ENCODE peak calls at places on chromosomes 5 and 9, in five cellular contexts. A, H, Y, M and F are unnamed samples.

GRCh38 chr5:472076-472655 is 29.2 kb downstream of the EXOC3 start:
- DNase-seq in M (peak), H (no peak), A (no peak), Y (no peak), F (peak)

GRCh38 chr9:97954550-97954989 is 16.6 kb upstream of the HEMGN start:
- DNase-seq in A (no peak), Y (peak), M (no peak), H (peak), F (peak)

GRCh38 chr5:150434502-150434901 is 15.0 kb downstream of the RPS14 start:
- DNase-seq in A (peak), Y (no peak), M (no peak), H (no peak), F (no peak)

GRCh38 chr5:40716000-40716399 is 36.3 kb downstream of the PTGER4 start:
- DNase-seq in A (no peak), H (no peak), Y (peak), M (no peak), F (no peak)

GRCh38 chr5:133825631-133826289 is 142.7 kb downstream of the C5orf15 start:
- DNase-seq in M (no peak), Y (no peak), H (no peak), A (no peak), F (no peak)

GRCh38 chr9:30065888-30066287 is 2318.6 kb upstream of the ACO1 start:
- DNase-seq in M (no peak), Y (peak), A (no peak), H (no peak), F (no peak)

GRCh38 chr9:134671341-134672113 is 29.9 kb downstream of the COL5A1 start:
- DNase-seq in A (peak), M (peak), Y (no peak), H (no peak), F (no peak)

GRCh38 chr9:127741831-127742434 is 6.8 kb upstream of the TOR2A start:
- DNase-seq in A (no peak), H (peak), M (peak), Y (no peak), F (no peak)

GRCh38 chr5:157603333-157604190 is 28.0 kb upstream of the ADAM19 start:
- DNase-seq in H (no peak), M (no peak), A (peak), Y (peak), F (peak)

GRCh38 chr9:100573655-100574260 is 4.1 kb upstream of the CAVIN4 start:
- DNase-seq in H (no peak), M (no peak), Y (peak), A (no peak), F (no peak)

GRCh38 chr9:81861644-81862043 is 66.6 kb upstream of the SPATA31D4 start:
- DNase-seq in M (no peak), H (no peak), A (peak), Y (peak), F (no peak)

GRCh38 chr9:92664394-92665152 is 5.4 kb downstream of the IPPK start:
- DNase-seq in H (no peak), M (peak), Y (no peak), A (no peak), F (no peak)

GRCh38 chr9:98706651-98707103 is 2.1 kb downstream of the GABBR2 start:
- DNase-seq in M (no peak), Y (peak), A (no peak), H (no peak), F (no peak)

GRCh38 chr5:77168187-77168883 is 42.1 kb upstream of the PDE8B start:
- DNase-seq in Y (peak), H (no peak), A (peak), M (peak), F (no peak)

GRCh38 chr5:34519489-34520220 is 136.5 kb upstream of the RAI14 start:
- DNase-seq in A (no peak), M (no peak), H (no peak), Y (peak), F (no peak)

GRCh38 chr5:138128344-138128743 is 10.9 kb downstream of the NME5 start:
- DNase-seq in A (no peak), H (no peak), M (no peak), Y (peak), F (no peak)

GRCh38 chr9:34337404-34337803 is 8.0 kb downstream of the NUDT2 start:
- DNase-seq in M (no peak), Y (peak), A (no peak), H (no peak), F (no peak)

GRCh38 chr9:87579761-87580626 is 82.3 kb downstream of the DAPK1 start:
- DNase-seq in A (no peak), H (no peak), M (no peak), Y (no peak), F (no peak)

GRCh38 chr9:114591206-114591853 is 3.8 kb downstream of the ATP6V1G1 start:
- DNase-seq in A (no peak), H (no peak), Y (no peak), M (no peak), F (no peak)

GRCh38 chr9:32117291-32117690 is 267.2 kb upstream of the ACO1 start:
- DNase-seq in A (no peak), Y (no peak), M (no peak), H (no peak), F (no peak)

GRCh38 chr5:53814819-53815218 is 254.4 kb downstream of the NDUFS4 start:
- DNase-seq in A (no peak), H (no peak), M (no peak), Y (no peak), F (no peak)

GRCh38 chr9:127578952-127579853 is 32.9 kb upstream of the STXBP1 start:
- DNase-seq in Y (peak), M (peak), A (peak), H (peak), F (peak)

GRCh38 chr9:6415266-6415665 is 2.3 kb downstream of the UHRF2 start:
- DNase-seq in H (no peak), A (no peak), Y (no peak), M (no peak), F (no peak)

GRCh38 chr9:35954942-35955546 is 2.9 kb downstream of the OR2S2 start:
- DNase-seq in A (peak), M (no peak), Y (peak), H (peak), F (peak)

GRCh38 chr9:114031948-114032688 is 46.0 kb downstream of the AMBP start:
- DNase-seq in H (no peak), M (no peak), A (no peak), Y (no peak), F (no peak)

GRCh38 chr5:64347308-64347707 is 158.5 kb upstream of the RGS7BP start:
- DNase-seq in A (no peak), M (no peak), Y (peak), H (peak), F (no peak)

GRCh38 chr9:103991698-103992097 is 102.4 kb upstream of the SMC2 start:
- DNase-seq in H (no peak), M (no peak), A (peak), Y (no peak), F (no peak)

GRCh38 chr5:179427676-179428056 is 82.4 kb upstream of the ADAMTS2 start:
- DNase-seq in Y (no peak), M (peak), H (no peak), A (no peak), F (no peak)

DNA sequence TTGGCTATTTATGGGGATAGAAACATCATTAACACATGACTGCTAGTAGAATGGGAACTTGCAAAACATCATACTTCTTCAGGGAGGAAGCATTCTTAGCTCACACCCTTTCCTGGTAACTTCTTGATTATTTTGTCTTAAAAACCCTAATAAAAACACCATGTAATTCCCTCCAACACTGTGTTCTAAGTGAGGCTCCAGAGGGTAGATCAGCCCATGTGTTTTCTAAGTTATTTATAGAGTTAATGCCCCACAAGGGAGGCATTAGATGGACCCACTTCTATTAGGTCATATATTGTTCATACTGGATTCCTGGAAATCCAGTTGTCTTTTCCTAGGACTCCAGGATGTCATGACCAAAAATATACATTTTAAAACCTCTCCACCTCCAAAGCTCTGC is 95.8 kb downstream of the FOXD1 start:
- DNase-seq in A (no peak), H (no peak), Y (no peak), M (no peak), F (no peak)
- TF ChIP-seq CTCF in A (no peak), H (no peak), Y (no peak), M (no peak), F (no peak)

DNA sequence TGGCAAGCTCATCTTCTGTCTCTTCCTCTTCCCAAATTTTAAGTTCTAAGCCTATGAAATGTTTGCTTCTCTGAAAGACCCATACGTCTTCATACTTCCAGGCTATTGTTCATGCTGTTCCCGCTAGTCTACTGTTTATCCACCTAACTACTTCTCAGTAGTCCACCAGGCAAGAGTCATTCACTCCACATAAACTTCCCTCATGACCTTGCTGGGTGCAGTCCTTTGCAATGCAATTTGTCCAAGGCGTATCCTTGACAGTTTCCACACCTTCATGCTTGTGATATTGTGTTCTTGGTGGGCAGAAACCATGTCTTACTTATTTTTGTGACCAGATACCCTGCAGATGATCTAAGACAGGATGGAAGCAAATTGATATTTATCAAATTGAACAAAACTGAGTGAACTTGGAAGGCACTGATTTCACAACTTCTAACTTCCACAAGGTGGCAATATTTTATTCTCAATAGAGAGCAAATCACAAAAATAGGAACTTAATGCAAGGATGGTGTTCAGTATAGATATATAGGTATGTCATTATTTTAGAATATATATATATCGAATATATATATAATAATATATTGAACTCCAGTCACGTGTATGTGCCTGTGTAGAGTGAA is 30.3 kb downstream of the TYRP1 start:
- DNase-seq in Y (peak), H (no peak), A (no peak), M (no peak), F (no peak)
- TF ChIP-seq CTCF in Y (peak), H (peak), A (peak), M (peak), F (peak)

GRCh38 chr5:79109527-79110492 is 1.8 kb upstream of the BHMT start:
- DNase-seq in Y (peak), A (no peak), H (peak), M (no peak), F (no peak)
- TF ChIP-seq CTCF in Y (peak), A (peak), H (peak), M (peak), F (peak)

GRCh38 chr5:169200086-169200778 is 100.7 kb downstream of the SLIT3 start:
- DNase-seq in Y (no peak), A (no peak), H (peak), M (no peak), F (no peak)

GRCh38 chr5:169196059-169196458 is 104.9 kb downstream of the SLIT3 start:
- DNase-seq in Y (no peak), A (no peak), H (no peak), M (no peak), F (no peak)

GRCh38 chr5:169195601-169196000 is 105.3 kb downstream of the SLIT3 start:
- DNase-seq in A (no peak), Y (no peak), H (no peak), M (no peak), F (no peak)

GRCh38 chr5:169201597-169201996 is 99.3 kb downstream of the SLIT3 start:
- DNase-seq in H (no peak), Y (no peak), M (no peak), A (no peak), F (no peak)

DNA sequence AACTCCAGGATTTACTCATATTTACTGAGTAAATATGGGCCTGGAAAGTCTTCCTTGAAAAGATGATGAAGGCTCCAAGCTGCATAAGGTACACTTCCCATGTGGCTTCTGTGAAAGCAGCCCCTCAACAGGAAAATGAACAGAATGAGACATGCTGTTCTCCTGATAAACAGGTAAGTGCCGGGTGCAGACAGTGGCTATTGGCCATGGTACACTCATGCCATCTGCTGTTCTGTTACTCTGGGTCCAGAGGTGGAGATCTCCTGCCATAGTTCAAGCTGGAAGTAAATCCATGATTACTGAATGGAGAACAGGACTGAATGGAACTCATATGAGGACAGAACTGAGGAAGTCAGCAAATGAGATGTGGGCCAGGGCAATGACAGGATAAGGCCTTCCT is 103.6 kb downstream of the SLIT3 start:
- DNase-seq in H (no peak), A (no peak), Y (peak), M (no peak), F (no peak)
- TF ChIP-seq CTCF in H (peak), A (no peak), Y (peak), M (peak), F (no peak)

GRCh38 chr5:142296914-142297417 is 27.9 kb downstream of the SPRY4 start:
- DNase-seq in Y (peak), H (no peak), A (peak), M (no peak), F (no peak)
- TF ChIP-seq CTCF in Y (no peak), H (no peak), A (no peak), M (no peak), F (no peak)